ENCODE peak calls at places on chromosomes 11 and 22, in nine cellular contexts. W is T-helper 2 cell; V is M059J; S is AG10803; Q is AG08395; J is anterior cingulate cortex; C is activated naive CD4-positive, alpha-beta T cell; B is ELF-1; R is activated CD8-positive, alpha-beta memory T cell treated with anti-CD3 and anti-CD28 coated beads for 48 hours. M is an unnamed sample.

GRCh38 chr11:68471360-68472340 is 11.1 kb downstream of the PPP6R3 start:
- DNase-seq in C (no peak), J (no peak), Q (no peak), W (peak; percentile 37), S (peak; percentile 63), V (peak; percentile 94), B (no peak), R (peak; percentile 34), M (no peak)

GRCh38 chr11:108620958-108621772 is 27.6 kb upstream of the EXPH5 start:
- DNase-seq in V (peak; percentile 35), R (no peak), Q (no peak), B (no peak), W (no peak), S (no peak), C (no peak), J (no peak), M (no peak)

GRCh38 chr11:93492464-93493251 is 50.5 kb downstream of the SMCO4 start:
- DNase-seq in C (no peak), S (no peak), W (no peak), R (no peak), J (no peak), B (no peak), V (no peak), Q (no peak), M (no peak)

GRCh38 chr11:126748097-126748756 is 252.3 kb downstream of the KIRREL3 start:
- DNase-seq in W (no peak), Q (no peak), V (no peak), R (no peak), S (no peak), C (no peak), B (no peak), J (no peak), M (no peak)

GRCh38 chr22:44199164-44199563 is 18.4 kb downstream of the PARVG start:
- DNase-seq in S (no peak), Q (no peak), V (no peak), W (no peak), J (no peak), C (no peak), B (no peak), R (no peak), M (no peak)

GRCh38 chr11:112255075-112255739 is 5.5 kb downstream of the PLET1 start:
- DNase-seq in V (peak; percentile 83), J (no peak), S (peak; percentile 61), W (no peak), B (no peak), C (no peak), R (no peak), Q (peak; percentile 37), M (no peak)

GRCh38 chr11:61966673-61967176 is 709 bp downstream of the FTH1 start:
- DNase-seq in R (peak; percentile 12), C (no peak), V (peak; percentile 83), S (peak; percentile 42), J (no peak), B (peak; percentile 63), W (peak; percentile 31), Q (no peak), M (no peak)

GRCh38 chr11:73317373-73317772 is 9.3 kb downstream of the ARHGEF17 start:
- DNase-seq in C (no peak), B (no peak), W (no peak), J (no peak), Q (peak; percentile 27), R (no peak), S (no peak), V (peak; percentile 66), M (peak; percentile 83)

GRCh38 chr11:86523738-86524602 is 148.4 kb downstream of the ME3 start:
- DNase-seq in R (no peak), V (peak; percentile 99), C (no peak), B (peak; percentile 45), W (no peak), Q (peak; percentile 78), J (no peak), S (peak; percentile 79), M (no peak)

GRCh38 chr11:61912530-61912898 is 4.9 kb downstream of the RAB3IL1 start:
- DNase-seq in J (no peak), V (no peak), B (no peak), Q (no peak), R (no peak), C (no peak), S (no peak), W (no peak), M (no peak)

GRCh38 chr22:36405671-36406070 is 17.9 kb upstream of the MYH9 start:
- DNase-seq in W (peak; percentile 23), C (no peak), R (no peak), J (no peak), Q (peak; percentile 45), S (peak; percentile 59), V (peak; percentile 73), B (no peak), M (no peak)

GRCh38 chr11:64353101-64353738 is 5.7 kb upstream of the RPS6KA4 start:
- DNase-seq in R (no peak), J (no peak), S (no peak), W (no peak), Q (no peak), V (no peak), B (no peak), C (no peak), M (no peak)

GRCh38 chr22:44099696-44100095 is 75.6 kb downstream of the PARVB start:
- DNase-seq in J (no peak), B (no peak), S (no peak), Q (no peak), C (no peak), V (no peak), R (no peak), W (no peak), M (no peak)

GRCh38 chr11:57792060-57792541 is 30.5 kb downstream of the CTNND1 start:
- DNase-seq in S (peak; percentile 29), W (peak; percentile 74), B (no peak), V (peak; percentile 54), Q (no peak), J (no peak), R (peak; percentile 55), C (peak; percentile 12), M (peak; percentile 21)

GRCh38 chr11:68120212-68121066 is 749 bp downstream of the CHKA start:
- DNase-seq in V (peak; percentile 46), R (peak; percentile 11), C (no peak), B (peak; percentile 44), J (no peak), Q (peak; percentile 24), W (peak; percentile 38), S (peak; percentile 31), M (peak; percentile 52)

GRCh38 chr11:98835336-98835735 is 185.4 kb upstream of the CNTN5 start:
- DNase-seq in S (no peak), Q (no peak), J (no peak), C (no peak), V (no peak), R (no peak), W (no peak), B (no peak), M (no peak)

GRCh38 chr11:69644071-69644961 is 3.4 kb downstream of the CCND1 start:
- DNase-seq in B (peak; percentile 46), W (no peak), S (peak; percentile 89), J (no peak), C (no peak), V (peak; percentile 26), R (no peak), Q (peak; percentile 81), M (peak; percentile 23)

GRCh38 chr11:127017482-127017881 is 16.9 kb upstream of the KIRREL3 start:
- DNase-seq in Q (peak; percentile 93), W (no peak), C (no peak), R (no peak), V (peak; percentile 93), B (peak; percentile 63), S (peak; percentile 86), J (no peak), M (no peak)

GRCh38 chr11:113690619-113691569 is 15.2 kb downstream of the TMPRSS5 start:
- DNase-seq in V (peak; percentile 96), C (no peak), S (peak; percentile 62), Q (peak; percentile 82), B (peak; percentile 79), W (no peak), R (no peak), J (no peak), M (no peak)

GRCh38 chr11:108880510-108880909 is 215.6 kb downstream of the DDX10 start:
- DNase-seq in V (no peak), R (no peak), Q (no peak), W (no peak), S (no peak), J (no peak), C (no peak), B (no peak), M (no peak)

GRCh38 chr11:44016546-44017442 is 31.0 kb upstream of the ACCSL start:
- DNase-seq in C (no peak), S (no peak), Q (peak; percentile 46), W (no peak), V (peak; percentile 36), R (no peak), B (no peak), J (no peak), M (no peak)

GRCh38 chr22:47030881-47031627 is 268.6 kb downstream of the TBC1D22A start:
- DNase-seq in Q (peak; percentile 95), C (no peak), S (peak; percentile 86), J (no peak), W (no peak), R (no peak), V (no peak), B (no peak), M (no peak)